ENCODE peak calls at places on chromosomes 4 and X, in nine cellular contexts. A is ovary, E is NB4, C is endothelial cell of umbilical vein, Y is tibial nerve, G is GM12892, S is upper lobe of left lung, R is heart left ventricle, N is Peyer's patch. W is an unnamed sample.
A peak's percentile ranks its signal among the peaks of the same experiment; 100 is the strongest.

GRCh38 chrX:71482228-71482958 is 50.5 kb upstream of the OGT start:
- DNase-seq in A (no peak), E (no peak), C (no peak), Y (no peak), G (no peak), S (no peak), R (no peak), N (no peak), W (no peak)

GRCh38 chr4:153027879-153028278 is 91.8 kb downstream of the FHDC1 start:
- DNase-seq in A (no peak), E (no peak), C (no peak), Y (no peak), G (no peak), S (no peak), R (no peak), N (no peak), W (no peak)

GRCh38 chr4:5708829-5709680 is 696 bp upstream of the EVC2 start:
- DNase-seq in A (no peak), E (no peak), C (no peak), Y (no peak), G (no peak), S (peak; percentile 19), R (peak; percentile 64), N (no peak), W (no peak)

GRCh38 chr4:118888666-118889312 is at the start of gene SYNPO2:
- DNase-seq in A (peak; percentile 94), E (peak; percentile 93), C (peak; percentile 76), Y (peak; percentile 73), G (peak; percentile 9), S (peak; percentile 54), R (peak; percentile 88), N (peak; percentile 76), W (peak; percentile 28)

GRCh38 chrX:427812-428725 is 41.4 kb upstream of the PPP2R3B start:
- DNase-seq in A (no peak), E (peak; percentile 63), C (no peak), Y (no peak), G (no peak), S (no peak), R (no peak), N (no peak), W (no peak)

GRCh38 chr4:177482367-177482766 is 40.1 kb upstream of the AGA start:
- DNase-seq in A (no peak), E (no peak), C (no peak), Y (no peak), G (no peak), S (no peak), R (no peak), N (no peak), W (no peak)

GRCh38 chrX:150127216-150127615 is 188.9 kb upstream of the EOLA2 start:
- DNase-seq in A (no peak), E (no peak), C (no peak), Y (no peak), G (no peak), S (no peak), R (no peak), N (no peak), W (no peak)

GRCh38 chr4:2934077-2934812 is 29.0 kb downstream of the NOP14 start:
- DNase-seq in A (peak; percentile 75), E (peak; percentile 95), C (peak; percentile 20), Y (peak; percentile 64), G (no peak), S (peak; percentile 67), R (peak; percentile 82), N (peak; percentile 76), W (peak; percentile 50)

GRCh38 chrX:155070038-155070437 is 898 bp downstream of the CMC4 start:
- DNase-seq in A (no peak), E (peak; percentile 25), C (no peak), Y (no peak), G (no peak), S (no peak), R (no peak), N (no peak), W (no peak)

GRCh38 chr4:168321006-168321405 is 2.5 kb upstream of the DDX60 start:
- DNase-seq in A (no peak), E (no peak), C (no peak), Y (no peak), G (no peak), S (no peak), R (no peak), N (no peak), W (no peak)

GRCh38 chr4:168319486-168320019 is 1.0 kb upstream of the DDX60 start:
- DNase-seq in A (no peak), E (no peak), C (peak; percentile 31), Y (no peak), G (no peak), S (no peak), R (no peak), N (no peak), W (no peak)

GRCh38 chr4:168318266-168318895 is at the start of gene DDX60:
- DNase-seq in A (peak; percentile 78), E (peak; percentile 77), C (peak; percentile 75), Y (peak; percentile 26), G (peak; percentile 61), S (peak; percentile 84), R (peak; percentile 84), N (peak; percentile 94), W (peak; percentile 51)
- TF ChIP-seq POLR2A in A (peak; percentile 38), E (no peak), C (peak; percentile 26), Y (no peak), G (peak; percentile 83), S (peak; percentile 78), R (peak; percentile 21), N (peak; percentile 72), W (peak; percentile 28)

GRCh38 chrX:40420899-40421729 is 159.7 kb upstream of the ATP6AP2 start:
- DNase-seq in A (no peak), E (peak; percentile 49), C (no peak), Y (no peak), G (no peak), S (no peak), R (peak; percentile 56), N (no peak), W (peak; percentile 2)
- TF ChIP-seq POLR2A in A (no peak), E (no peak), C (no peak), Y (no peak), G (no peak), S (no peak), R (no peak), N (no peak), W (no peak)

GRCh38 chr4:110480741-110481271 is 4.9 kb downstream of the ENPEP start:
- DNase-seq in A (no peak), E (no peak), C (no peak), Y (no peak), G (no peak), S (no peak), R (no peak), N (no peak), W (no peak)

GRCh38 chr4:110480031-110480549 is 4.1 kb downstream of the ENPEP start:
- DNase-seq in A (no peak), E (no peak), C (no peak), Y (no peak), G (no peak), S (no peak), R (no peak), N (no peak), W (no peak)

GRCh38 chr4:110477836-110478235 is 1.9 kb downstream of the ENPEP start:
- DNase-seq in A (no peak), E (no peak), C (no peak), Y (no peak), G (no peak), S (no peak), R (no peak), N (no peak), W (no peak)

GRCh38 chr4:110472583-110473329 is 3.2 kb upstream of the ENPEP start:
- DNase-seq in A (no peak), E (no peak), C (no peak), Y (no peak), G (no peak), S (no peak), R (no peak), N (no peak), W (no peak)

GRCh38 chr4:110475881-110476818 is at the start of gene ENPEP:
- DNase-seq in A (no peak), E (no peak), C (no peak), Y (no peak), G (no peak), S (no peak), R (no peak), N (peak; percentile 84), W (no peak)
- TF ChIP-seq POLR2A in A (no peak), E (no peak), C (no peak), Y (no peak), G (no peak), S (no peak), R (peak; percentile 23), N (peak; percentile 92), W (no peak)

DNA sequence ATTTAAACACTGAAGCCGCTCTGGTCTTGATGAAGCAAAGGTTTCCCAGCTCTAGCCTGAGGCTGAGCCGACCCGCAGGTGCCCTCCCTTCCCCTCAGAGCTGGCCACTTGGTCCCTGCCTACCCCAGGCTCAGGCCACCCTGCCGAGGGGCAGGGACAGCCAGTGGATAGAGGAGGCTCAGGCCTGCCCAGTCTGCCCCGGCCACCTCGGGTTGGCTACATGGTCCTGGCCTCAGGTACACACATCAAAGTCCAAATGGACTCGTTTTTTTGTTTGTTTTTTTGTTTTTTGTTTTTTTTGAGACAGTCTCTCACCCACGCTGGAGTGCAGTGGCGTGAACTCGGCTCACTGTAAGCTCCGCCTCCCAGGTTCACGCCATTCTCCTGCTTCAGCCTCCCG is 23.8 kb downstream of the TACC3 start:
- DNase-seq in A (no peak), E (no peak), C (no peak), Y (no peak), G (no peak), S (no peak), R (no peak), N (no peak), W (no peak)
- TF ChIP-seq POLR2A in A (no peak), E (no peak), C (no peak), Y (no peak), G (no peak), S (no peak), R (no peak), N (no peak), W (no peak)

GRCh38 chr4:7226993-7227392 is 34.7 kb downstream of the SORCS2 start:
- DNase-seq in A (no peak), E (peak; percentile 40), C (no peak), Y (peak; percentile 28), G (no peak), S (peak; percentile 87), R (no peak), N (no peak), W (no peak)
- TF ChIP-seq POLR2A in A (no peak), E (no peak), C (no peak), Y (no peak), G (no peak), S (no peak), R (no peak), N (no peak), W (no peak)

DNA sequence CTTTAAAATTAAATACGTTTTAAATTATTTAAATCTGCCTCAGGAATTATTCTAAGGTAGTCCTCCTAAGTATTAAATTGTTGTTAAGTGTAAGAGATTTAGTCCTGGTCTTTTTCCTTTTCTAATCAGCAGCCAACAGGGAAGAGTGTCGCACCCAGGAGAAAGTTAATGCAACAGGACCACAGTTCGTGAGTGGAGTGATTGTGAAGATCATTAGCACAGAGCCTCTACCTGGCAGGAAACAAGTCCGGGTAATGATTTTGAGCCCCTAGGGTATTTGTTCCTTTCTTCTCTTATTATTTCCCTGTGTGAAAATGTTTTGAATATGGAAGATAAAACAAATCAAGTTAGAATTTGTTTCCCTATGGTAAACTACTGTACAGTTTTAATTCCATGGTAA is 13.4 kb downstream of the LARP7 start:
- DNase-seq in A (no peak), E (no peak), C (no peak), Y (no peak), G (no peak), S (no peak), R (no peak), N (no peak), W (no peak)
- TF ChIP-seq POLR2A in A (no peak), E (no peak), C (no peak), Y (no peak), G (no peak), S (no peak), R (no peak), N (no peak), W (no peak)

W was measured in H54.